ENCODE peak calls at places on chromosomes 3 and 15, in ten cellular contexts. Z is astrocyte of the spinal cord; F is cardiac muscle cell; B is ecto neural progenitor cell; O is AG08396; A is upper lobe of left lung; N is activated CD4-positive, CD25-positive, alpha-beta regulatory T cell; X is immature natural killer cell; E is effector CD4-positive, alpha-beta T cell; J is AG10803. D is an unnamed sample.

GRCh38 chr15:89208256-89208655 is 13.1 kb downstream of the RLBP1 start:
- DNase-seq in Z (no peak), F (no peak), B (no peak), O (no peak), A (no peak), N (no peak), X (no peak), E (no peak), J (no peak), D (no peak)

GRCh38 chr15:33729648-33730047 is 238.6 kb upstream of the CHRM5 start:
- DNase-seq in Z (no peak), F (peak; percentile 25), B (no peak), O (no peak), A (no peak), N (no peak), X (no peak), E (no peak), J (no peak), D (no peak)

GRCh38 chr15:81312790-81313543 is 11.0 kb downstream of the STARD5 start:
- DNase-seq in Z (peak; percentile 98), F (no peak), B (no peak), O (peak; percentile 90), A (peak; percentile 74), N (no peak), X (no peak), E (no peak), J (peak; percentile 98), D (no peak)

GRCh38 chr3:160196511-160197104 is 28.6 kb upstream of the C3orf80 start:
- DNase-seq in Z (no peak), F (no peak), B (no peak), O (no peak), A (no peak), N (no peak), X (no peak), E (no peak), J (no peak), D (no peak)

GRCh38 chr15:101451886-101452285 is 37.6 kb downstream of the PCSK6 start:
- DNase-seq in Z (no peak), F (no peak), B (no peak), O (no peak), A (no peak), N (no peak), X (no peak), E (no peak), J (peak; percentile 67), D (no peak)

GRCh38 chr15:32824777-32825176 is 107.0 kb downstream of the GREM1 start:
- DNase-seq in Z (peak; percentile 90), F (no peak), B (no peak), O (peak; percentile 38), A (no peak), N (no peak), X (no peak), E (no peak), J (peak; percentile 94), D (no peak)

GRCh38 chr3:157502916-157503620 is at the start of gene VEPH1:
- DNase-seq in Z (peak; percentile 75), F (peak; percentile 5), B (no peak), O (no peak), A (peak; percentile 66), N (no peak), X (no peak), E (no peak), J (no peak), D (no peak)

GRCh38 chr3:10557783-10558373 is 52.5 kb upstream of the ATP2B2 start:
- DNase-seq in Z (peak; percentile 42), F (no peak), B (peak; percentile 28), O (peak; percentile 32), A (peak; percentile 7), N (no peak), X (no peak), E (no peak), J (peak; percentile 8), D (no peak)

GRCh38 chr3:46667061-46667621 is 26.3 kb downstream of the ALS2CL start:
- DNase-seq in Z (no peak), F (no peak), B (no peak), O (peak; percentile 4), A (peak; percentile 18), N (no peak), X (no peak), E (no peak), J (no peak), D (no peak)

GRCh38 chr3:127682576-127682975 is 9.8 kb downstream of the ABTB1 start:
- DNase-seq in Z (no peak), F (no peak), B (peak; percentile 39), O (no peak), A (peak; percentile 19), N (no peak), X (no peak), E (no peak), J (no peak), D (no peak)

GRCh38 chr3:118927449-118927848 is 107.2 kb downstream of the IGSF11 start:
- DNase-seq in Z (no peak), F (no peak), B (no peak), O (no peak), A (no peak), N (no peak), X (no peak), E (no peak), J (no peak), D (no peak)

GRCh38 chr3:1513662-1514061 is 420.8 kb downstream of the CNTN6 start:
- DNase-seq in Z (no peak), F (no peak), B (no peak), O (no peak), A (no peak), N (no peak), X (no peak), E (no peak), J (no peak), D (no peak)

GRCh38 chr3:48285132-48285531 is 44.2 kb downstream of the ZNF589 start:
- DNase-seq in Z (no peak), F (no peak), B (no peak), O (peak; percentile 20), A (no peak), N (no peak), X (no peak), E (no peak), J (peak; percentile 55), D (no peak)

GRCh38 chr3:51588724-51589123 is 50.2 kb downstream of the RAD54L2 start:
- DNase-seq in Z (no peak), F (no peak), B (no peak), O (no peak), A (no peak), N (no peak), X (no peak), E (no peak), J (no peak), D (no peak)

GRCh38 chr3:186132487-186132886 is 23.6 kb upstream of the ETV5 start:
- DNase-seq in Z (no peak), F (no peak), B (no peak), O (no peak), A (no peak), N (no peak), X (no peak), E (no peak), J (no peak), D (no peak)

GRCh38 chr3:70824785-70825184 is 512.3 kb upstream of the MDFIC2 start:
- DNase-seq in Z (peak; percentile 88), F (no peak), B (no peak), O (peak; percentile 10), A (no peak), N (no peak), X (no peak), E (no peak), J (peak; percentile 85), D (no peak)

GRCh38 chr3:194871143-194871863 is 185.6 kb downstream of the FAM43A start:
- DNase-seq in Z (peak; percentile 90), F (peak; percentile 23), B (peak; percentile 77), O (peak; percentile 80), A (peak; percentile 33), N (no peak), X (no peak), E (no peak), J (peak; percentile 82), D (peak; percentile 24)

GRCh38 chr3:15512173-15512572 is 9.3 kb downstream of the COLQ start:
- DNase-seq in Z (peak; percentile 22), F (peak; percentile 96), B (no peak), O (peak; percentile 56), A (peak; percentile 88), N (no peak), X (no peak), E (no peak), J (peak; percentile 32), D (no peak)

GRCh38 chr15:80371924-80372323 is 32.3 kb upstream of the ARNT2 start:
- DNase-seq in Z (no peak), F (no peak), B (no peak), O (no peak), A (no peak), N (no peak), X (no peak), E (no peak), J (no peak), D (no peak)

GRCh38 chr3:196332168-196332567 is 6.0 kb downstream of the TM4SF19 start:
- DNase-seq in Z (no peak), F (no peak), B (no peak), O (no peak), A (no peak), N (no peak), X (no peak), E (no peak), J (no peak), D (no peak)

GRCh38 chr15:52247032-52247431 is 48.6 kb downstream of the MYO5C start:
- DNase-seq in Z (peak; percentile 69), F (no peak), B (no peak), O (no peak), A (peak; percentile 47), N (no peak), X (no peak), E (no peak), J (peak; percentile 69), D (no peak)

GRCh38 chr15:64596701-64597468 is 136.5 kb downstream of the ZNF609 start:
- DNase-seq in Z (peak; percentile 49), F (peak; percentile 84), B (peak; percentile 62), O (peak; percentile 39), A (peak; percentile 68), N (no peak), X (peak; percentile 25), E (no peak), J (peak; percentile 61), D (peak; percentile 6)